ENCODE peak calls at places on chromosomes 11 and 22, in nine cellular contexts. E, K, N, U, C, V, I, X and O are unnamed samples.

GRCh38 chr22:28670691-28671261 is 8.9 kb downstream of the TTC28 start:
- DNase-seq in C (no peak), I (no peak), E (no peak), K (no peak), N (no peak), V (no peak), U (no peak), X (no peak), O (no peak)

GRCh38 chr11:82927264-82927880 is 25.8 kb downstream of the DDIAS start:
- DNase-seq in U (no peak), N (peak), C (no peak), V (no peak), X (peak), E (peak), K (peak), I (no peak), O (no peak)

GRCh38 chr11:34262601-34263081 is 95.2 kb downstream of the ABTB2 start:
- DNase-seq in I (no peak), V (no peak), U (no peak), X (no peak), C (no peak), N (no peak), K (no peak), E (no peak), O (no peak)

GRCh38 chr22:22380098-22381030 is 128.2 kb downstream of the ZNF280B start:
- DNase-seq in E (peak), V (no peak), K (no peak), N (no peak), U (no peak), I (no peak), X (no peak), C (peak), O (no peak)

GRCh38 chr22:37544955-37545702 is 15.2 kb upstream of the CDC42EP1 start:
- DNase-seq in K (peak), V (no peak), I (no peak), C (no peak), N (peak), U (no peak), E (peak), X (no peak), O (peak)

GRCh38 chr22:21449531-21450319 is 17.5 kb upstream of the TMEM191C start:
- DNase-seq in N (no peak), X (no peak), E (no peak), K (peak), C (peak), V (peak), I (peak), U (peak), O (no peak)

GRCh38 chr22:31940506-31940905 is 3.8 kb upstream of the YWHAH start:
- DNase-seq in C (no peak), X (no peak), N (no peak), K (no peak), U (no peak), E (no peak), I (no peak), V (no peak), O (no peak)

GRCh38 chr11:13928566-13929251 is 33.8 kb upstream of the SPON1 start:
- DNase-seq in C (no peak), K (peak), E (peak), U (no peak), I (no peak), V (no peak), X (no peak), N (peak), O (no peak)

GRCh38 chr11:17750013-17750816 is 15.6 kb downstream of the KCNC1 start:
- DNase-seq in U (peak), X (no peak), I (no peak), K (no peak), C (no peak), E (no peak), V (no peak), N (no peak), O (peak)

GRCh38 chr11:46693597-46694012 is 6.8 kb downstream of the ARHGAP1 start:
- DNase-seq in K (no peak), E (no peak), I (no peak), C (no peak), U (no peak), V (no peak), N (peak), X (no peak), O (no peak)

GRCh38 chr11:56846631-56847400 is 98.3 kb upstream of the OR9G4 start:
- DNase-seq in I (no peak), E (no peak), V (no peak), C (no peak), X (no peak), U (no peak), N (peak), K (no peak), O (no peak)

GRCh38 chr11:98107736-98108135 is 913.0 kb upstream of the CNTN5 start:
- DNase-seq in K (no peak), E (no peak), I (no peak), V (no peak), N (peak), C (no peak), X (no peak), U (no peak), O (no peak)

GRCh38 chr11:59523541-59523940 is 12.2 kb downstream of the OR4D9 start:
- DNase-seq in E (no peak), C (no peak), N (no peak), K (no peak), I (no peak), X (no peak), V (no peak), U (no peak), O (no peak)

GRCh38 chr11:61429346-61429690 is 457 bp downstream of the CPSF7 start:
- DNase-seq in V (no peak), U (peak), C (peak), N (peak), K (peak), I (peak), X (peak), E (peak), O (no peak)

GRCh38 chr11:116696381-116696941 is 76.3 kb downstream of the BUD13 start:
- DNase-seq in V (no peak), N (peak), C (no peak), E (no peak), U (no peak), K (no peak), X (no peak), I (peak), O (peak)

GRCh38 chr11:72221386-72221785 is 3.2 kb upstream of the INPPL1 start:
- DNase-seq in N (no peak), X (no peak), I (no peak), U (no peak), K (no peak), V (no peak), E (no peak), C (no peak), O (peak)

GRCh38 chr11:112977620-112978212 is 16.5 kb downstream of the NCAM1 start:
- DNase-seq in E (no peak), U (peak), I (peak), N (peak), V (no peak), C (no peak), X (peak), K (peak), O (peak)

GRCh38 chr11:134574947-134575346 is 162.9 kb upstream of the B3GAT1 start:
- DNase-seq in I (peak), N (no peak), E (no peak), V (no peak), K (no peak), X (no peak), C (no peak), U (no peak), O (no peak)

GRCh38 chr11:34696876-34697275 is 76.0 kb downstream of the EHF start:
- DNase-seq in C (no peak), V (no peak), K (peak), X (no peak), E (no peak), U (no peak), N (no peak), I (no peak), O (no peak)

GRCh38 chr22:22721681-22722309 is 77.4 kb downstream of the GGTLC2 start:
- DNase-seq in V (no peak), K (peak), C (no peak), X (no peak), E (peak), N (peak), I (no peak), U (no peak), O (peak)

GRCh38 chr11:69239320-69240040 is 54.5 kb upstream of the MYEOV start:
- DNase-seq in C (no peak), U (no peak), E (no peak), N (no peak), I (no peak), V (no peak), X (no peak), K (no peak), O (no peak)

GRCh38 chr11:134361661-134362060 is 29.9 kb downstream of the GLB1L2 start:
- DNase-seq in K (no peak), I (no peak), V (no peak), N (no peak), E (no peak), C (peak), U (peak), X (no peak), O (no peak)

GRCh38 chr22:24087071-24087795 is 76.1 kb downstream of the CABIN1 start:
- DNase-seq in N (no peak), I (no peak), X (no peak), C (no peak), V (no peak), K (no peak), E (no peak), U (no peak), O (no peak)

GRCh38 chr11:35061516-35062440 is 77.2 kb upstream of the CD44 start:
- DNase-seq in U (no peak), K (peak), V (no peak), I (no peak), N (no peak), C (no peak), E (no peak), X (no peak), O (no peak)

GRCh38 chr11:59224419-59224928 is 11.7 kb upstream of the MPEG1 start:
- DNase-seq in C (no peak), K (peak), V (no peak), U (no peak), E (no peak), N (peak), X (peak), I (peak), O (peak)

DNA sequence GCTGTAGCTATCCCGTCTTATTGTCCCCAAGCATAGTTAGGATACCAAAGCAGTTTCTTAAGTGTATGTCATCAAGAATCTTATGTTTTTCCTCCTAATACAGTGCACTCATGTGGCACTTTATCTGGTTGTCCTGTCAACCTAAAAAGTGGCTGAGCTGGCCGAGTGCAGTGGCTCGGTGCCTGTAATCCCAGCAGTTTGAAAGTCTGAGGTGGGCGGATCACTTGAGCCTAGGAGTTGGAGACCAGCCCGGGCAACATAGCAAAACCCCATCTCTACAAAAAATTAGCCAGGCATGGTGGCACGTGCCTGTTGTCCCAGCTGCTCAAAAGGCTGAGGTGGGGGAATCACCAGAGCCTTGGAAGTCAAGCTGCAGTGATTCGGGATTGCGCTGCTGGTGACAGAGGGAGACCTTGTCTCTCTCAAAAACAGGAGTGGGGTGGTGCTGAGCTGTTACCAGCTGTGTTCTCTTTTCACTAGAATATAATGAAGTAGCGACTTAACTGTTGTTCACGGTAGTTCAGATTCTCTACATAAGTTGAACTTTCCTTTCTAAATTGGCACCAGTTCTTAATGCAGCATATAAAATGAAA is 48.1 kb downstream of the EP300 start:
- DNase-seq in N (no peak), V (no peak), C (no peak), U (no peak), K (no peak), X (no peak), I (no peak), E (no peak), O (no peak)
- TF ChIP-seq CTCF in N (no peak), V (no peak), C (no peak), U (no peak), K (no peak), X (no peak), I (no peak), E (no peak), O (no peak)

GRCh38 chr11:120717623-120718022 is 206.1 kb downstream of the GRIK4 start:
- DNase-seq in I (no peak), E (no peak), N (no peak), X (no peak), V (no peak), C (no peak), U (no peak), K (no peak), O (no peak)

GRCh38 chr11:120712862-120713770 is 201.6 kb downstream of the GRIK4 start:
- DNase-seq in N (no peak), C (no peak), E (no peak), X (no peak), V (no peak), I (no peak), U (no peak), K (peak), O (no peak)

GRCh38 chr11:120714448-120714847 is 202.9 kb downstream of the GRIK4 start:
- DNase-seq in I (no peak), X (no peak), N (no peak), E (no peak), C (no peak), V (no peak), K (peak), U (no peak), O (no peak)

GRCh38 chr11:120717042-120717441 is 205.5 kb downstream of the GRIK4 start:
- DNase-seq in V (no peak), N (no peak), K (no peak), E (no peak), X (no peak), U (no peak), C (no peak), I (no peak), O (no peak)

GRCh38 chr11:120715239-120715638 is 203.7 kb downstream of the GRIK4 start:
- DNase-seq in V (no peak), C (no peak), K (peak), N (peak), E (no peak), U (no peak), I (no peak), X (no peak), O (no peak)
- TF ChIP-seq CTCF in V (peak), C (no peak), K (peak), N (peak), E (peak), U (no peak), I (no peak), X (no peak), O (peak)

DNA sequence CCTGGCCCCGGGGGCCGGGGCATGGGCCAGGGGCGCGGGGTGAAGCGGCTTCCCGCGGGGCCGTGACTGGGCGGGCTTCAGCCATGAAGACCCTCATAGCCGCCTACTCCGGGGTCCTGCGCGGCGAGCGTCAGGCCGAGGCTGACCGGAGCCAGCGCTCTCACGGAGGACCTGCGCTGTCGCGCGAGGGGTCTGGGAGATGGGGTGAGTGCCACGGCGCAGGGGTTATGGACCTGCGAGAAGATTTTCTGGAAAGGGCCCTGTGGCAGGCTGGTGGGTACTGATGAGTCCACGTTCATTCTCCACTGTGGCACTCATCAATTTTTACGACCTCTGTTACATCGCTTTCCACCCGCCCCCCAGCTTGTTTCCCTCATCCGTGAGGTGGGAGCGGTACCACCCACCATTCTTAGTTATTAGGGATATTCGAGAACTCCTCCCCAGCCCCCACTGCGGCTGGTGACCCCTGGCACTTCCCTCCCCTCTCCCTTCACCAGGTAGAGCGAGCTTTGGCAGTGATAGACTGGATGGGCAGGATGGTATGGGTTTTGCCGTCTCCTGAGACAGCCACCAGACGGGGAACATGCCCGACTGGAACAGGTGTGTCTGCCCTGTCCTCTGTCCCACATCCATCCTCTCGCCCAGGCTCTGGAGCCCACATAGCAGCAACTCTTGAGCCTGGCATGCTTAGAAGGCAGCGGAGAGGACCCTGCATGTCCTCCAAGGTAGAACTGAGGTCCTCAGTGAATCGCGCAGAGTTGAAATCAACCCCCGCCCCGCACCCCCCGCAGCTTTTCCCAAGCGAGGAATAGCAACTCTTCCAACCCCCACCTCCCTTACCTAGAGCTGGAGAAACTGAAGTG is 562 bp downstream of the DGAT2 start:
- DNase-seq in N (no peak), X (no peak), E (no peak), C (no peak), I (no peak), V (no peak), U (peak), K (no peak), O (peak)
- TF ChIP-seq CTCF in N (no peak), X (no peak), E (no peak), C (no peak), I (no peak), V (no peak), U (no peak), K (no peak), O (no peak)

GRCh38 chr11:3957437-3957836 is 102.0 kb downstream of the STIM1 start:
- DNase-seq in N (no peak), C (no peak), E (no peak), X (no peak), V (no peak), I (no peak), U (no peak), K (no peak), O (no peak)

GRCh38 chr11:3958301-3958700 is 102.8 kb downstream of the STIM1 start:
- DNase-seq in K (no peak), V (no peak), C (no peak), E (no peak), X (no peak), U (no peak), N (no peak), I (no peak), O (no peak)

GRCh38 chr11:3959918-3960295 is 104.4 kb downstream of the STIM1 start:
- DNase-seq in K (no peak), X (no peak), C (no peak), V (no peak), U (no peak), N (no peak), I (no peak), E (no peak), O (no peak)

GRCh38 chr11:3956748-3957147 is 101.3 kb downstream of the STIM1 start:
- DNase-seq in C (no peak), U (no peak), X (no peak), V (no peak), K (no peak), I (no peak), E (no peak), N (no peak), O (no peak)

DNA sequence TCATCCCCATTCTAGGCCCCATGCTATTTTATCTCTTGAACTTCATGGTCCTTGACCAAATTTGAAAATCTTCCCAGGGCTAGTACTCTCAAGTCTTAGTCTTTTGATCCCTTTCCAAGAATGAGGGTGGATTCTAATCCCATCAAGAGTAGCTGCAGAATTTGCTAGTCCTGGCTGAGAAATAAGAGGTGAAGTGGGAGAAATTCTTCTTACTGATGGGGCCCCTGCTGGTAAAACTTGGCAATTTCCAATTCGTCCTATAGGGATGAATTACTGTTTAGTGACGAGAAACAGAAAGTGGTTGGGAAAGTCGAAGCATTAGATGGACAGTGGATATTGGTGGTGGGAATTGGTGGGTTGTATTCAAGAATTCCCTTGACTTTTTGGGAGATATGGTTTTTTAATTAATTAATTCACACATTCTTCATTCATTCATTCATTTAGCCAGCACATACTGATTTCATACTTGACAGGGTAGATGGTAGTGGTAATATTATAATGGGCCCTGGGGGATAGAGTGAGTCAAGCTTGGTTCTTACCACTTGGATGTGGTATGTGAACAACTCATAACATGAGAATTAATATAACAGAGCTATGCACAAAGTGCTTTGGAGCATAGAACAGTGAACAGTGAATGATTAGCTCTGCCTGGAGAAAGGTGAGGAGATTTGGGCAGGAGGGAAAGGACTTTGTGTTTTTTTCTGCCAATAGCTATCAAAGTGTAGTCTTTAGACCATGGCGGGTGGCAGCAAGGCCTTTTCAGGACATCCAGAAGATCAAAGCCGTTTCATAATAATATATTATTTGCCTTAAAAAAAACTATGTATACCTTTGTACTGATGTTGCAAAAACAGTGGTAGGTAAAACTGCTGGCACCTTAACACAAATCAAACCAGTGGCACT is 103.8 kb downstream of the STIM1 start:
- DNase-seq in X (no peak), U (no peak), N (peak), C (no peak), K (peak), E (no peak), I (no peak), V (no peak), O (no peak)
- TF ChIP-seq CTCF in X (no peak), U (peak), N (no peak), C (no peak), K (peak), E (peak), I (no peak), V (no peak), O (peak)

DNA sequence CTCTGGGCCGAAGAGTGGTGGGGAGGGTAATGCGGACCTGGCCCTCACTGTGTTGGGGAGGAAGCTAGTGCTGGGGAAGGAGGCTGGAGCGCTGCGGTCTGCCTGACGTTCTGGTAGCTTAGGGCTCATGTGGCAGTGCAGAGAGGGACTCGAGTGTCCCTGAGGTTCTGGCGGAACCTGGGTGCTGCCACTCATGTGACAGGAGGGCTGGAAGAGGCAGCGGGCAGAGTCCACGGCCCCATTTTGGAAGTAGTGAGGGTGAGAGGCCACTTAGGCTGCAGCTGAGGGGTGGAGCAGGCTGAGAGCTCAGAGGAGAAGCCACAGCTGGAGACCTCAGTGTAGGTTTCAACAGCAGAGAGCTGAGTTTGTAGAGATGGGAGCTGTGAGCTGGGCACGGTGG is 16.2 kb upstream of the TRMU start:
- DNase-seq in N (no peak), V (no peak), E (no peak), I (no peak), K (no peak), X (no peak), U (peak), C (no peak), O (no peak)
- TF ChIP-seq CTCF in N (no peak), V (no peak), E (no peak), I (no peak), K (no peak), X (no peak), U (no peak), C (no peak), O (no peak)

GRCh38 chr11:22669368-22669767 is 3.0 kb downstream of the GAS2 start:
- DNase-seq in U (no peak), X (no peak), I (no peak), E (no peak), V (no peak), K (no peak), N (no peak), C (no peak), O (no peak)
- TF ChIP-seq CTCF in U (no peak), X (no peak), I (no peak), E (no peak), V (no peak), K (no peak), N (no peak), C (no peak), O (no peak)